ENCODE peak calls at places on chromosomes 2 and 18, in five cellular contexts. L is psoas muscle, A is HL-60, B is thoracic aorta, K is heart left ventricle. T is an unnamed sample.
A peak's percentile ranks its signal among the peaks of the same experiment; 100 is the strongest.

GRCh38 chr2:118474151-118474561 is 373.3 kb downstream of the EN1 start:
- DNase-seq in L (no peak), A (no peak), B (no peak), K (no peak), T (no peak)

GRCh38 chr2:76498387-76498786 is 787.7 kb upstream of the GCFC2 start:
- DNase-seq in L (no peak), A (no peak), B (no peak), K (peak; percentile 13), T (no peak)

GRCh38 chr2:239517686-239518085 is 116.9 kb upstream of the HDAC4 start:
- DNase-seq in L (no peak), A (no peak), B (no peak), K (no peak), T (no peak)

GRCh38 chr2:42046819-42047487 is 868 bp upstream of the PKDCC start:
- DNase-seq in L (peak; percentile 17), A (no peak), B (no peak), K (no peak), T (no peak)

GRCh38 chr2:121049141-121049540 is 235.9 kb downstream of the TFCP2L1 start:
- DNase-seq in L (no peak), A (no peak), B (no peak), K (no peak), T (no peak)

GRCh38 chr2:21773168-21773567 is 649.4 kb downstream of the TDRD15 start:
- DNase-seq in L (no peak), A (no peak), B (no peak), K (no peak), T (no peak)

GRCh38 chr2:239578381-239578780 is 177.6 kb upstream of the HDAC4 start:
- DNase-seq in L (no peak), A (no peak), B (no peak), K (no peak), T (no peak)

GRCh38 chr18:29174891-29175290 is 998.0 kb upstream of the CDH2 start:
- DNase-seq in L (no peak), A (no peak), B (no peak), K (no peak), T (no peak)

GRCh38 chr2:148517296-148517695 is 127.3 kb upstream of the EPC2 start:
- DNase-seq in L (no peak), A (no peak), B (no peak), K (no peak), T (no peak)

GRCh38 chr2:20599001-20599600 is 51.8 kb downstream of the HS1BP3 start:
- DNase-seq in L (peak; percentile 53), A (no peak), B (no peak), K (peak; percentile 74), T (no peak)

GRCh38 chr18:42533010-42533409 is 578.0 kb downstream of the PIK3C3 start:
- DNase-seq in L (no peak), A (no peak), B (no peak), K (no peak), T (no peak)

GRCh38 chr2:63814114-63814513 is 27.6 kb upstream of the UGP2 start:
- DNase-seq in L (no peak), A (no peak), B (no peak), K (no peak), T (no peak)

GRCh38 chr2:187274146-187274545 is 173.9 kb downstream of the CALCRL start:
- DNase-seq in L (no peak), A (no peak), B (no peak), K (no peak), T (no peak)

GRCh38 chr18:42486296-42486695 is 531.3 kb downstream of the PIK3C3 start:
- DNase-seq in L (no peak), A (no peak), B (no peak), K (no peak), T (no peak)

GRCh38 chr2:98296435-98296834 is 49.8 kb upstream of the CNGA3 start:
- DNase-seq in L (no peak), A (no peak), B (no peak), K (no peak), T (no peak)

GRCh38 chr2:151162185-151162584 is 99.5 kb downstream of the RBM43 start:
- DNase-seq in L (no peak), A (no peak), B (no peak), K (no peak), T (no peak)

GRCh38 chr18:45275367-45276113 is 339.7 kb upstream of the SLC14A2 start:
- DNase-seq in L (no peak), A (peak; percentile 31), B (no peak), K (no peak), T (peak; percentile 15)

GRCh38 chr2:7634370-7634769 is 717.2 kb downstream of the RNF144A start:
- DNase-seq in L (no peak), A (no peak), B (no peak), K (no peak), T (no peak)

GRCh38 chr2:149420053-149420963 is 89.9 kb downstream of the LYPD6 start:
- DNase-seq in L (no peak), A (no peak), B (no peak), K (no peak), T (no peak)

GRCh38 chr2:159091981-159092380 is 123.5 kb downstream of the TANC1 start:
- DNase-seq in L (no peak), A (peak; percentile 11), B (no peak), K (no peak), T (peak; percentile 45)

GRCh38 chr2:54470241-54470938 is 14.3 kb downstream of the SPTBN1 start:
- DNase-seq in L (no peak), A (no peak), B (no peak), K (no peak), T (no peak)

GRCh38 chr2:238216651-238217184 is 13.2 kb upstream of the ILKAP start:
- DNase-seq in L (no peak), A (no peak), B (no peak), K (no peak), T (no peak)

GRCh38 chr2:229282758-229283546 is 11.9 kb upstream of the PID1 start:
- DNase-seq in L (peak; percentile 47), A (peak; percentile 10), B (no peak), K (peak; percentile 47), T (no peak)

GRCh38 chr2:1430491-1430890 is 17.2 kb downstream of the TPO start:
- DNase-seq in L (no peak), A (no peak), B (no peak), K (no peak), T (no peak)

GRCh38 chr2:1429895-1430294 is 16.6 kb downstream of the TPO start:
- DNase-seq in L (no peak), A (no peak), B (no peak), K (no peak), T (no peak)

GRCh38 chr2:1436369-1436768 is 23.1 kb downstream of the TPO start:
- DNase-seq in L (no peak), A (no peak), B (no peak), K (no peak), T (no peak)

GRCh38 chr2:1431886-1432400 is 18.7 kb downstream of the TPO start:
- DNase-seq in L (no peak), A (no peak), B (no peak), K (no peak), T (no peak)

GRCh38 chr2:1432726-1433125 is 19.5 kb downstream of the TPO start:
- DNase-seq in L (no peak), A (no peak), B (no peak), K (no peak), T (no peak)
- TF ChIP-seq CTCF in L (no peak), A (no peak), B (no peak), K (no peak), T (no peak)

GRCh38 chr2:96866149-96866548 is 3.7 kb downstream of the SEMA4C start:
- DNase-seq in L (no peak), A (no peak), B (no peak), K (no peak), T (no peak)
- H3K4me3 ChIP-seq in L (peak overlapping the region; percentile 92), A (no peak overlapping the region), B (no peak overlapping the region), K (peak overlapping the region; percentile 100), T (no peak overlapping the region)

GRCh38 chr18:33495278-33495677 is 54.8 kb upstream of the CCDC178 start:
- DNase-seq in L (no peak), A (no peak), B (no peak), K (no peak), T (no peak)
- TF ChIP-seq CTCF in L (no peak), A (peak; percentile 13), B (peak; percentile 18), K (peak; percentile 15), T (peak; percentile 46)

DNA sequence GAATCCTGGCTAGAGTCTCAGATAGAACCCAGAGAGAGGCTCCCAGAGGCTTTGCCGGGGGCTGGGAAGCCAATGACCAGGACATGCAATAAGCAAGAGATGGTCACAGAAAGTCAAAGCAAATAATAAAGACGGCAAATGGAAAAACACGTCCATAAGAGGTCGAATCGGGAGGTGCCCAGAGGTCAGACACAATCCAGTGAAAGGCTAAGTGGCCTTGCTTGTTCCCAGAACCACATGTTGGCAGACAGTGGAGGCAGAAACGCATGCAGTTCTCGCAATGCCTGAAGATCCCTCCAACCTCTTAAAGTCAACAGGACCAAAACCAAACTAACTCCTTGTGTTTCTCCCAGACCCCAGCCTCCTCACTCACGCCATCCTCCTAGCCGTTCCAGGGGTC is 3.0 kb downstream of the CYB5A start:
- DNase-seq in L (no peak), A (no peak), B (no peak), K (no peak), T (no peak)
- H3K4me3 ChIP-seq in L (peak overlapping the region; percentile 5), A (no peak overlapping the region), B (no peak overlapping the region), K (no peak overlapping the region), T (no peak overlapping the region)

GRCh38 chr18:12307251-12307736 is 747 bp upstream of the TUBB6 start:
- DNase-seq in L (peak; percentile 56), A (peak; percentile 22), B (no peak), K (peak; percentile 68), T (no peak)
- TF ChIP-seq CTCF in L (no peak), A (no peak), B (peak; percentile 5), K (no peak), T (no peak)

DNA sequence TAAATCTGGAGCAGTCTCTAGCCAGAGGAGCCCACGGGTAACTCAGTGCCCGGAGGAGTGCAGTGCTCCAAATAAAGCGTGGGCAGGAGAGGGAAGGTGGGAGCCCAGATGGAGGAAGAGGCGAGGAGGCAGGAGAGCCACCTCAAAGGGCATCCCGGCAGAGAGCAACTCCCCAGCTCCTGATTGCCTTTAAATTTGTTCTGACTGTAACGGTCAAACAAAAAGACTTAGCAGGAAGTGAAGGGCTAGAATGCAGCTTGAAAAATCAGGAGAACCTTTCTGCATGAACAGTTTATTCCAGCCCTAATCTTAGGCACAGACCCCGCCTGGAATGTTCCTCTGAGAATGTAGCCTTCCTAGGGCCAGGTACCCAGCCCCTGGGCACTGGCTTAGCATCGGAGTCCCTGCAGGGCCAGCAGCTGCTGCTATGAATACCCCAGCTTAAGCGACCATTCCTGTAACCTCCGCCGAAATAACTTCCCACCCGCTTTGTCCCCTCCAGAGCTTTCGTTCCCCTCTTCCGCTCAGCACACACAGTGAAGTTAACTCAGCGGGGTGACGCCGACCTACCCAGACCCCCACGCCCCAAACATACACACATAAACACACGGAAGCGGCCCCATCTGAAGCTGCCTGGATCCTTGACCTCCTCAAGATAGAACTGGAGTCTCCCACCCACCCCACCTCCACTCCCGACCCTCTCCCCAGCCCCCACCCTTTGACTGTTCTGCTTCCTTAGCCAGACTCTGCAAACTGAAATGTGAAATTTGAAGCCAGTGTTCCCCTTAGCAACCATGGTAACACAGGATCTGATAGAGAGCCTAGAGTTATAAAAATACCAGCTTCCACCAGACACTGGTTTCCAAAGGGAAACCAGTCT is 123.2 kb downstream of the SMAD7 start:
- DNase-seq in L (no peak), A (no peak), B (no peak), K (no peak), T (no peak)
- H3K4me3 ChIP-seq in L (peak overlapping the region; percentile 16), A (no peak overlapping the region), B (peak overlapping the region; percentile 58), K (peak overlapping the region; percentile 11), T (no peak overlapping the region)

T was measured in GM12864.